ENCODE peak calls at places on chromosomes 4 and X, in five cellular contexts. One of them, this sample, is unnamed.
A peak's percentile ranks its signal among the peaks of the same experiment; 100 is the strongest.

GRCh38 chr4:3213661-3214250 is 35.2 kb upstream of the MSANTD1 start:
- DNase-seq in cardiac fibroblast: no peak
- DNase-seq in BE2C: no peak
- DNase-seq in esophagus muscularis mucosa: no peak
- DNase-seq in endodermal cell: no peak
- DNase-seq in this sample: no peak

GRCh38 chrX:153526040-153526439 is 8.6 kb downstream of the ATP2B3 start:
- DNase-seq in cardiac fibroblast: no peak
- DNase-seq in BE2C: peak; percentile 70
- DNase-seq in esophagus muscularis mucosa: no peak
- DNase-seq in endodermal cell: no peak
- DNase-seq in this sample: no peak

GRCh38 chr4:183180096-183180495 is 81.0 kb downstream of the WWC2 start:
- DNase-seq in cardiac fibroblast: no peak
- DNase-seq in endodermal cell: no peak
- DNase-seq in BE2C: no peak
- DNase-seq in esophagus muscularis mucosa: no peak
- DNase-seq in this sample: no peak

GRCh38 chrX:34768290-34768689 is 111.2 kb upstream of the TMEM47 start:
- DNase-seq in BE2C: no peak
- DNase-seq in endodermal cell: no peak
- DNase-seq in cardiac fibroblast: no peak
- DNase-seq in esophagus muscularis mucosa: no peak
- DNase-seq in this sample: no peak

GRCh38 chrX:115174548-115174947 is 14.7 kb upstream of the RBMXL3 start:
- DNase-seq in cardiac fibroblast: peak; percentile 3
- DNase-seq in BE2C: no peak
- DNase-seq in esophagus muscularis mucosa: no peak
- DNase-seq in endodermal cell: no peak
- DNase-seq in this sample: no peak

GRCh38 chr4:66475596-66475995 is 805.3 kb upstream of the EPHA5 start:
- DNase-seq in BE2C: no peak
- DNase-seq in cardiac fibroblast: peak; percentile 24
- DNase-seq in esophagus muscularis mucosa: no peak
- DNase-seq in endodermal cell: no peak
- DNase-seq in this sample: no peak

GRCh38 chr4:16686195-16686594 is 212.2 kb downstream of the LDB2 start:
- DNase-seq in cardiac fibroblast: peak; percentile 90
- DNase-seq in esophagus muscularis mucosa: no peak
- DNase-seq in BE2C: no peak
- DNase-seq in endodermal cell: no peak
- DNase-seq in this sample: peak; percentile 99

GRCh38 chrX:153460826-153461225 is 9.6 kb downstream of the HAUS7 start:
- DNase-seq in endodermal cell: peak; percentile 88
- DNase-seq in cardiac fibroblast: peak; percentile 58
- DNase-seq in esophagus muscularis mucosa: no peak
- DNase-seq in BE2C: peak; percentile 69
- DNase-seq in this sample: no peak

GRCh38 chrX:10681167-10681566 is 60.8 kb upstream of the MID1 start:
- DNase-seq in endodermal cell: no peak
- DNase-seq in esophagus muscularis mucosa: no peak
- DNase-seq in cardiac fibroblast: no peak
- DNase-seq in BE2C: no peak
- DNase-seq in this sample: no peak

GRCh38 chr4:47711183-47711582 is 126.7 kb downstream of the CORIN start:
- DNase-seq in BE2C: no peak
- DNase-seq in cardiac fibroblast: no peak
- DNase-seq in endodermal cell: no peak
- DNase-seq in esophagus muscularis mucosa: no peak
- DNase-seq in this sample: no peak

GRCh38 chr4:1336079-1336478 is 10.9 kb upstream of the UVSSA start:
- DNase-seq in endodermal cell: no peak
- DNase-seq in cardiac fibroblast: peak; percentile 74
- DNase-seq in BE2C: no peak
- DNase-seq in esophagus muscularis mucosa: no peak
- DNase-seq in this sample: no peak

GRCh38 chr4:8286719-8287355 is 17.3 kb downstream of the HTRA3 start:
- DNase-seq in BE2C: no peak
- DNase-seq in cardiac fibroblast: no peak
- DNase-seq in endodermal cell: no peak
- DNase-seq in esophagus muscularis mucosa: no peak
- DNase-seq in this sample: no peak

GRCh38 chr4:129264008-129264657 is 168.2 kb downstream of the C4orf33 start:
- DNase-seq in endodermal cell: no peak
- DNase-seq in BE2C: no peak
- DNase-seq in esophagus muscularis mucosa: no peak
- DNase-seq in cardiac fibroblast: no peak
- DNase-seq in this sample: no peak

GRCh38 chr4:113049421-113050355 is at the start of gene ANK2:
- DNase-seq in esophagus muscularis mucosa: no peak
- DNase-seq in BE2C: peak; percentile 74
- DNase-seq in cardiac fibroblast: peak; percentile 5
- DNase-seq in endodermal cell: peak; percentile 89
- DNase-seq in this sample: no peak

GRCh38 chrX:48802089-48802812 is 384 bp downstream of the HDAC6 start:
- DNase-seq in endodermal cell: peak; percentile 92
- DNase-seq in BE2C: peak; percentile 85
- DNase-seq in cardiac fibroblast: peak; percentile 81
- DNase-seq in esophagus muscularis mucosa: peak; percentile 94
- DNase-seq in this sample: peak; percentile 12

GRCh38 chr4:47525154-47525819 is 40.2 kb downstream of the ATP10D start:
- DNase-seq in BE2C: no peak
- DNase-seq in esophagus muscularis mucosa: no peak
- DNase-seq in endodermal cell: no peak
- DNase-seq in cardiac fibroblast: peak; percentile 94
- DNase-seq in this sample: peak; percentile 92

GRCh38 chrX:123590842-123591491 is 141.9 kb downstream of the THOC2 start:
- DNase-seq in BE2C: no peak
- DNase-seq in endodermal cell: no peak
- DNase-seq in cardiac fibroblast: peak; percentile 9
- DNase-seq in esophagus muscularis mucosa: no peak
- DNase-seq in this sample: no peak

GRCh38 chr4:25172964-25173917 is 13.0 kb upstream of the SEPSECS start:
- DNase-seq in BE2C: no peak
- DNase-seq in cardiac fibroblast: peak; percentile 99
- DNase-seq in endodermal cell: no peak
- DNase-seq in esophagus muscularis mucosa: no peak
- DNase-seq in this sample: peak; percentile 98

GRCh38 chr4:2289311-2289954 is 27.5 kb upstream of the MXD4 start:
- DNase-seq in cardiac fibroblast: no peak
- DNase-seq in endodermal cell: peak; percentile 39
- DNase-seq in BE2C: no peak
- DNase-seq in esophagus muscularis mucosa: no peak
- DNase-seq in this sample: no peak

GRCh38 chr4:1096841-1097240 is 16.5 kb downstream of the RNF212 start:
- DNase-seq in endodermal cell: no peak
- DNase-seq in esophagus muscularis mucosa: no peak
- DNase-seq in BE2C: no peak
- DNase-seq in cardiac fibroblast: no peak
- DNase-seq in this sample: no peak

GRCh38 chr4:48041535-48042137 is 25.1 kb downstream of the NIPAL1 start:
- DNase-seq in endodermal cell: no peak
- DNase-seq in cardiac fibroblast: no peak
- DNase-seq in esophagus muscularis mucosa: no peak
- DNase-seq in BE2C: no peak
- DNase-seq in this sample: no peak

GRCh38 chr4:32140636-32141035 is 1420.5 kb downstream of the PCDH7 start:
- DNase-seq in endodermal cell: no peak
- DNase-seq in cardiac fibroblast: peak; percentile 77
- DNase-seq in esophagus muscularis mucosa: no peak
- DNase-seq in BE2C: no peak
- DNase-seq in this sample: no peak

GRCh38 chrX:69127466-69127865 is 37.8 kb downstream of the PJA1 start:
- DNase-seq in cardiac fibroblast: no peak
- DNase-seq in esophagus muscularis mucosa: no peak
- DNase-seq in BE2C: no peak
- DNase-seq in endodermal cell: no peak
- DNase-seq in this sample: no peak

GRCh38 chr4:184635381-184635780 is 13.9 kb downstream of the CASP3 start:
- DNase-seq in esophagus muscularis mucosa: no peak
- DNase-seq in cardiac fibroblast: no peak
- DNase-seq in BE2C: no peak
- DNase-seq in endodermal cell: no peak
- DNase-seq in this sample: no peak

GRCh38 chr4:147590249-147590920 is 26.8 kb upstream of the TMEM184C start:
- DNase-seq in endodermal cell: peak; percentile 88
- DNase-seq in cardiac fibroblast: peak; percentile 89
- DNase-seq in BE2C: peak; percentile 70
- DNase-seq in esophagus muscularis mucosa: peak; percentile 57
- DNase-seq in this sample: no peak

GRCh38 chrX:47690175-47690574 is 31.2 kb upstream of the UXT start:
- DNase-seq in endodermal cell: no peak
- DNase-seq in cardiac fibroblast: peak; percentile 12
- DNase-seq in BE2C: no peak
- DNase-seq in esophagus muscularis mucosa: no peak
- DNase-seq in this sample: no peak

GRCh38 chrX:154490021-154490413 is 412 bp downstream of the SLC10A3 start:
- DNase-seq in endodermal cell: peak; percentile 46
- DNase-seq in esophagus muscularis mucosa: no peak
- DNase-seq in cardiac fibroblast: peak; percentile 52
- DNase-seq in BE2C: peak; percentile 31
- DNase-seq in this sample: no peak

GRCh38 chr4:93444860-93445259 is 383.7 kb upstream of the ATOH1 start:
- DNase-seq in cardiac fibroblast: no peak
- DNase-seq in BE2C: no peak
- DNase-seq in esophagus muscularis mucosa: no peak
- DNase-seq in endodermal cell: no peak
- DNase-seq in this sample: no peak

GRCh38 chr4:149176019-149176418 is 639.6 kb downstream of the IQCM start:
- DNase-seq in esophagus muscularis mucosa: no peak
- DNase-seq in cardiac fibroblast: no peak
- DNase-seq in BE2C: no peak
- DNase-seq in endodermal cell: peak; percentile 75
- DNase-seq in this sample: no peak

GRCh38 chr4:76533314-76533713 is 98.3 kb downstream of the SHROOM3 start:
- DNase-seq in cardiac fibroblast: no peak
- DNase-seq in BE2C: no peak
- DNase-seq in endodermal cell: no peak
- DNase-seq in esophagus muscularis mucosa: no peak
- DNase-seq in this sample: no peak

GRCh38 chrX:136258951-136259350 is 7.8 kb upstream of the MAP7D3 start:
- DNase-seq in endodermal cell: no peak
- DNase-seq in esophagus muscularis mucosa: no peak
- DNase-seq in cardiac fibroblast: no peak
- DNase-seq in BE2C: no peak
- DNase-seq in this sample: no peak

GRCh38 chrX:53992589-53992988 is 51.7 kb downstream of the PHF8 start:
- DNase-seq in cardiac fibroblast: no peak
- DNase-seq in BE2C: no peak
- DNase-seq in endodermal cell: no peak
- DNase-seq in esophagus muscularis mucosa: no peak
- DNase-seq in this sample: no peak

GRCh38 chrX:51461053-51462050 is 35.0 kb downstream of the NUDT11 start:
- DNase-seq in esophagus muscularis mucosa: no peak
- DNase-seq in cardiac fibroblast: peak; percentile 52
- DNase-seq in BE2C: peak; percentile 43
- DNase-seq in endodermal cell: no peak
- DNase-seq in this sample: no peak

GRCh38 chrX:80879143-80879542 is 69.5 kb upstream of the BRWD3 start:
- DNase-seq in endodermal cell: no peak
- DNase-seq in cardiac fibroblast: peak; percentile 1
- DNase-seq in BE2C: peak; percentile 47
- DNase-seq in esophagus muscularis mucosa: no peak
- DNase-seq in this sample: no peak

DNA sequence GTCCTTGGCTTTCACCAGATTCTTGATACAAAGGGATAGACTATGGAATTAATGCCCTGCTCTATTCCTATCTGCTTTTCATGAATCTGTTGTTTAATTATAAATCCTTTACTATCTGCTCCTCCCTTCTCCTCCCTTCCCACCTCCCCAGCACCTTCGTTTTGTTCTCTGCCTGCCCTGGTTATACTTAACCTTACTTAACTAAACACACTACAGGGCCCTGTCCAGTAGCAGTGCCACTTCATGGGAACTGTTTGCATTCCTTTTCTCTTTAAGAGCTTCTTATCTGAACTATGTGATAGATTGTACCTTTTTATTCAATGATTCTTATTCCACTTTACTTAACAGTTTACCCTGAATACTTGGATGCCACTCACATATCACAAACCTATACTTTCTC is 830 bp downstream of the HOPX start:
- DNase-seq in cardiac fibroblast: no peak
- DNase-seq in esophagus muscularis mucosa: no peak
- DNase-seq in BE2C: no peak
- DNase-seq in endodermal cell: no peak
- DNase-seq in this sample: no peak
- H3K4me3 ChIP-seq in cardiac fibroblast: no peak overlapping the region
- H3K4me3 ChIP-seq in esophagus muscularis mucosa: no peak overlapping the region
- H3K4me3 ChIP-seq in BE2C: no peak overlapping the region
- H3K4me3 ChIP-seq in endodermal cell: no peak overlapping the region
- H3K4me3 ChIP-seq in this sample: no peak overlapping the region

DNA sequence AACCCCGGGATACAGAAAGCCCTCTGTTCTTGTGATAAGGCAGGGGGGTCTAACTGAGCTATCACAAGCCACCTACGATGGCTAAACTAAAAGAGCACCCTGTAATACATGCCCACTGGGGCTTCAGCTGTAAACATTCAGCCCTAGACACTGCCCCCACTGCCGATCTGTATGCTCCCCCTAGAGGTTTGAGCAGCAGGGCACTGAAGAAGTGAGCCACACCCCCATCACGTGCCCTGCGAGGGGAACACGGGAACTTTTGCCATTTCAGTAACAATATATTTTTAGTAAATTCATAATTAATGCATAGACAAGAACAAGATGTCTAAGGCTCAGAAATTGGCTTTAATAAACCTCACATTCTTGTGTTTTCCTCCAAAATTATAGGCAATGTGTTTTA is 235.2 kb upstream of the SFRP2 start:
- DNase-seq in endodermal cell: peak; percentile 63
- DNase-seq in cardiac fibroblast: peak; percentile 22
- DNase-seq in esophagus muscularis mucosa: no peak
- DNase-seq in BE2C: no peak
- DNase-seq in this sample: no peak
- TF ChIP-seq CTCF in endodermal cell: peak; percentile 69
- TF ChIP-seq CTCF in cardiac fibroblast: peak; percentile 25
- TF ChIP-seq CTCF in esophagus muscularis mucosa: no peak
- TF ChIP-seq CTCF in BE2C: peak; percentile 9
- TF ChIP-seq CTCF in this sample: no peak

GRCh38 chr4:118898221-118898620 is 9.6 kb downstream of the SYNPO2 start:
- DNase-seq in cardiac fibroblast: no peak
- DNase-seq in esophagus muscularis mucosa: no peak
- DNase-seq in endodermal cell: no peak
- DNase-seq in BE2C: no peak
- DNase-seq in this sample: no peak
- H3K4me3 ChIP-seq in cardiac fibroblast: no peak overlapping the region
- H3K4me3 ChIP-seq in esophagus muscularis mucosa: no peak overlapping the region
- H3K4me3 ChIP-seq in endodermal cell: no peak overlapping the region
- H3K4me3 ChIP-seq in BE2C: peak overlapping the region; percentile 2
- H3K4me3 ChIP-seq in this sample: no peak overlapping the region

GRCh38 chrX:148624951-148625350 is 124.5 kb downstream of the AFF2 start:
- DNase-seq in BE2C: no peak
- DNase-seq in esophagus muscularis mucosa: no peak
- DNase-seq in cardiac fibroblast: no peak
- DNase-seq in endodermal cell: no peak
- DNase-seq in this sample: no peak
- TF ChIP-seq CTCF in BE2C: no peak
- TF ChIP-seq CTCF in esophagus muscularis mucosa: no peak
- TF ChIP-seq CTCF in cardiac fibroblast: no peak
- TF ChIP-seq CTCF in endodermal cell: no peak
- TF ChIP-seq CTCF in this sample: no peak

This sample was measured in AG04449.